ENCODE peak calls at places on chromosomes 5 and 9, in ten cellular contexts. One of them, this sample, is unnamed.

GRCh38 chr5:87588316-87588715 is 175.6 kb upstream of the CCNH start:
- DNase-seq in fibroblast of lung: no peak
- DNase-seq in lower lobe of right lung: no peak
- DNase-seq in CD8-positive, alpha-beta memory T cell: no peak
- DNase-seq in foreskin fibroblast: no peak
- DNase-seq in stomach: no peak
- DNase-seq in ovary: no peak
- DNase-seq in PC-3: no peak
- DNase-seq in pancreas: no peak
- DNase-seq in AG04450: no peak
- DNase-seq in this sample: no peak

GRCh38 chr9:99430301-99430700 is 208.2 kb downstream of the SEC61B start:
- DNase-seq in fibroblast of lung: peak
- DNase-seq in lower lobe of right lung: no peak
- DNase-seq in CD8-positive, alpha-beta memory T cell: no peak
- DNase-seq in foreskin fibroblast: peak
- DNase-seq in stomach: no peak
- DNase-seq in ovary: no peak
- DNase-seq in PC-3: no peak
- DNase-seq in pancreas: no peak
- DNase-seq in AG04450: no peak
- DNase-seq in this sample: peak

GRCh38 chr5:96968074-96968473 is 32.2 kb downstream of the LNPEP start:
- DNase-seq in fibroblast of lung: peak
- DNase-seq in lower lobe of right lung: no peak
- DNase-seq in CD8-positive, alpha-beta memory T cell: no peak
- DNase-seq in foreskin fibroblast: no peak
- DNase-seq in stomach: no peak
- DNase-seq in ovary: no peak
- DNase-seq in PC-3: peak
- DNase-seq in pancreas: no peak
- DNase-seq in AG04450: no peak
- DNase-seq in this sample: peak

GRCh38 chr5:135433626-135434426 is 13.3 kb downstream of the DCANP1 start:
- DNase-seq in fibroblast of lung: peak
- DNase-seq in lower lobe of right lung: no peak
- DNase-seq in CD8-positive, alpha-beta memory T cell: no peak
- DNase-seq in foreskin fibroblast: peak
- DNase-seq in stomach: no peak
- DNase-seq in ovary: no peak
- DNase-seq in PC-3: no peak
- DNase-seq in pancreas: no peak
- DNase-seq in AG04450: no peak
- DNase-seq in this sample: no peak

GRCh38 chr9:105243015-105243686 is 1.3 kb upstream of the SLC44A1 start:
- DNase-seq in fibroblast of lung: no peak
- DNase-seq in lower lobe of right lung: no peak
- DNase-seq in CD8-positive, alpha-beta memory T cell: no peak
- DNase-seq in foreskin fibroblast: peak
- DNase-seq in stomach: no peak
- DNase-seq in ovary: no peak
- DNase-seq in PC-3: no peak
- DNase-seq in pancreas: no peak
- DNase-seq in AG04450: no peak
- DNase-seq in this sample: peak

GRCh38 chr5:19626218-19626617 is 361.8 kb downstream of the CDH18 start:
- DNase-seq in fibroblast of lung: no peak
- DNase-seq in lower lobe of right lung: no peak
- DNase-seq in CD8-positive, alpha-beta memory T cell: no peak
- DNase-seq in foreskin fibroblast: no peak
- DNase-seq in stomach: no peak
- DNase-seq in ovary: no peak
- DNase-seq in PC-3: no peak
- DNase-seq in pancreas: no peak
- DNase-seq in AG04450: no peak
- DNase-seq in this sample: no peak

GRCh38 chr5:120507197-120507596 is 43.1 kb downstream of the PRR16 start:
- DNase-seq in fibroblast of lung: peak
- DNase-seq in lower lobe of right lung: no peak
- DNase-seq in CD8-positive, alpha-beta memory T cell: no peak
- DNase-seq in foreskin fibroblast: no peak
- DNase-seq in stomach: no peak
- DNase-seq in ovary: no peak
- DNase-seq in PC-3: no peak
- DNase-seq in pancreas: no peak
- DNase-seq in AG04450: no peak
- DNase-seq in this sample: no peak

GRCh38 chr9:121289554-121290370 is 21.8 kb downstream of the GSN start:
- DNase-seq in fibroblast of lung: no peak
- DNase-seq in lower lobe of right lung: no peak
- DNase-seq in CD8-positive, alpha-beta memory T cell: no peak
- DNase-seq in foreskin fibroblast: no peak
- DNase-seq in stomach: no peak
- DNase-seq in ovary: peak
- DNase-seq in PC-3: no peak
- DNase-seq in pancreas: no peak
- DNase-seq in AG04450: no peak
- DNase-seq in this sample: no peak

GRCh38 chr5:16897284-16897704 is 38.8 kb downstream of the MYO10 start:
- DNase-seq in fibroblast of lung: peak
- DNase-seq in lower lobe of right lung: no peak
- DNase-seq in CD8-positive, alpha-beta memory T cell: no peak
- DNase-seq in foreskin fibroblast: no peak
- DNase-seq in stomach: no peak
- DNase-seq in ovary: no peak
- DNase-seq in PC-3: peak
- DNase-seq in pancreas: no peak
- DNase-seq in AG04450: no peak
- DNase-seq in this sample: peak

GRCh38 chr5:148523139-148523538 is 131.2 kb downstream of the HTR4 start:
- DNase-seq in fibroblast of lung: no peak
- DNase-seq in lower lobe of right lung: no peak
- DNase-seq in CD8-positive, alpha-beta memory T cell: no peak
- DNase-seq in foreskin fibroblast: no peak
- DNase-seq in stomach: no peak
- DNase-seq in ovary: no peak
- DNase-seq in PC-3: peak
- DNase-seq in pancreas: no peak
- DNase-seq in AG04450: no peak
- DNase-seq in this sample: no peak

GRCh38 chr5:157390179-157390923 is 69.7 kb upstream of the NIPAL4 start:
- DNase-seq in fibroblast of lung: peak
- DNase-seq in lower lobe of right lung: no peak
- DNase-seq in CD8-positive, alpha-beta memory T cell: peak
- DNase-seq in foreskin fibroblast: peak
- DNase-seq in stomach: peak
- DNase-seq in ovary: no peak
- DNase-seq in PC-3: peak
- DNase-seq in pancreas: no peak
- DNase-seq in AG04450: peak
- DNase-seq in this sample: peak

GRCh38 chr9:21317956-21318923 is 13.1 kb upstream of the IFNA5 start:
- DNase-seq in fibroblast of lung: peak
- DNase-seq in lower lobe of right lung: no peak
- DNase-seq in CD8-positive, alpha-beta memory T cell: no peak
- DNase-seq in foreskin fibroblast: peak
- DNase-seq in stomach: peak
- DNase-seq in ovary: peak
- DNase-seq in PC-3: peak
- DNase-seq in pancreas: no peak
- DNase-seq in AG04450: no peak
- DNase-seq in this sample: peak

GRCh38 chr5:37132646-37133045 is 116.5 kb downstream of the CPLANE1 start:
- DNase-seq in fibroblast of lung: no peak
- DNase-seq in lower lobe of right lung: no peak
- DNase-seq in CD8-positive, alpha-beta memory T cell: no peak
- DNase-seq in foreskin fibroblast: no peak
- DNase-seq in stomach: no peak
- DNase-seq in ovary: no peak
- DNase-seq in PC-3: no peak
- DNase-seq in pancreas: no peak
- DNase-seq in AG04450: peak
- DNase-seq in this sample: no peak

GRCh38 chr5:179553875-179554274 is 3.5 kb downstream of the RUFY1 start:
- DNase-seq in fibroblast of lung: peak
- DNase-seq in lower lobe of right lung: no peak
- DNase-seq in CD8-positive, alpha-beta memory T cell: no peak
- DNase-seq in foreskin fibroblast: peak
- DNase-seq in stomach: no peak
- DNase-seq in ovary: no peak
- DNase-seq in PC-3: peak
- DNase-seq in pancreas: no peak
- DNase-seq in AG04450: no peak
- DNase-seq in this sample: peak

GRCh38 chr9:138048184-138048583 is 170.6 kb downstream of the CACNA1B start:
- DNase-seq in fibroblast of lung: no peak
- DNase-seq in lower lobe of right lung: no peak
- DNase-seq in CD8-positive, alpha-beta memory T cell: no peak
- DNase-seq in foreskin fibroblast: no peak
- DNase-seq in stomach: peak
- DNase-seq in ovary: no peak
- DNase-seq in PC-3: no peak
- DNase-seq in pancreas: no peak
- DNase-seq in AG04450: no peak
- DNase-seq in this sample: no peak

DNA sequence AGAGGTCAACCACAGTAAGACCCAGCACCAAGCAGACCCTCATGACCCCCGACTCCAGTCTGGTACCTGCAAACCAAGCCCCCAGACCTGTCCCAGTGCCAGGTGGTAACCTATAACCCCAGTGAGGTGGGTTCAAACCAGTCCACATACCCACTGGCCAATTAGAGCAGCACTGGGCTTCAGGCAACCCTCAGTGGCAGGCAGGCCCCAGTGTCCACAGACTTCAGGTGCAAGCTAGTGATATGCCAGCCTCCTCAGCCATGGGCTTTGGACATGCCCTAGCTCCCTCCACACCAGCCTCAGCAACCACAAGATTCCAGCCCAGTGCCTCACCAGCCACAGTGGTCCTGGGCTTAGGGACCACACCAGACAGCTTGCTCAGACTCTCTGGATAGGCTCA is 276.6 kb downstream of the DTWD2 start:
- DNase-seq in fibroblast of lung: no peak
- DNase-seq in lower lobe of right lung: no peak
- DNase-seq in CD8-positive, alpha-beta memory T cell: no peak
- DNase-seq in foreskin fibroblast: no peak
- DNase-seq in stomach: no peak
- DNase-seq in ovary: no peak
- DNase-seq in PC-3: no peak
- DNase-seq in pancreas: no peak
- DNase-seq in AG04450: no peak
- DNase-seq in this sample: no peak
- H3K4me3 ChIP-seq in fibroblast of lung: no peak
- H3K4me3 ChIP-seq in lower lobe of right lung: no peak
- H3K4me3 ChIP-seq in CD8-positive, alpha-beta memory T cell: no peak
- H3K4me3 ChIP-seq in foreskin fibroblast: no peak
- H3K4me3 ChIP-seq in stomach: no peak
- H3K4me3 ChIP-seq in ovary: no peak
- H3K4me3 ChIP-seq in PC-3: no peak
- H3K4me3 ChIP-seq in pancreas: no peak
- H3K4me3 ChIP-seq in AG04450: no peak
- H3K4me3 ChIP-seq in this sample: no peak

DNA sequence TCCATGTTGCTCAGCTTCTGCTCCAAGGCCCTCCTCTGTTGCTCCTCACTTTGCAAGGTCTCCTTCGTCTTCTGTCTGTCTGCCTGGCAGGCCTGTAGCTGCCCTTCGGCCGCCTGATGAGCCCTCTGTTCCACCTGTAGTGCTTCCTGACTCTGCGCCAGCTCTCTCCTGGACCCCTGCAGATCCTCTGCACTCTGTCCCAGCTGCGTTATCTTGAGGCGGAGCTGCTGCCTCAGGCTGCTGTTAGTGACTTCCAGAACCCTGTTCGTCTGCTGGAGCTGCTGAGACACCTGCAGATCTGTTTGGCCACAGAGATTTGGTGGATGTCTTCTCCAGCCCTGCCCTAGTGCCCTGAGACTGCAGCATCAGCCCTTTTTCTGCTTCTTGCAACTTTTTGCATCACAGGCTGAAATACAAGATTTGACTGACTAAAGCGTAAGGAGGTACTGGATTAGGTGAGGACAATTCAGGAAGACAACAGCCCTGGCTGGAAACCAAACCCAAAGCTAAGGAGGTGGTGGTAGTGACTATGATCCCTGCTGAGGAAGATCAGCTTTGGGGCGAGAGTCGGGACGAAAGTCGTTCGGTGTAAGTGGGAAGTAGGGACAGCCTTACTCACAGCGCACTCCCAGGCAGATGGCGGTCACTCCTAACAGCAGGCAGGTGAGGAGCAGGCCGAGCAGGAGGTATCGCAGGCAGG is 2.1 kb downstream of the CD72 start:
- DNase-seq in fibroblast of lung: no peak
- DNase-seq in lower lobe of right lung: no peak
- DNase-seq in CD8-positive, alpha-beta memory T cell: no peak
- DNase-seq in foreskin fibroblast: no peak
- DNase-seq in stomach: no peak
- DNase-seq in ovary: no peak
- DNase-seq in PC-3: no peak
- DNase-seq in pancreas: no peak
- DNase-seq in AG04450: no peak
- DNase-seq in this sample: no peak
- H3K4me3 ChIP-seq in fibroblast of lung: no peak
- H3K4me3 ChIP-seq in lower lobe of right lung: no peak
- H3K4me3 ChIP-seq in CD8-positive, alpha-beta memory T cell: peak
- H3K4me3 ChIP-seq in foreskin fibroblast: no peak
- H3K4me3 ChIP-seq in stomach: no peak
- H3K4me3 ChIP-seq in ovary: no peak
- H3K4me3 ChIP-seq in PC-3: no peak
- H3K4me3 ChIP-seq in pancreas: no peak
- H3K4me3 ChIP-seq in AG04450: no peak
- H3K4me3 ChIP-seq in this sample: no peak

GRCh38 chr5:14142202-14142855 is 813 bp upstream of the TRIO start:
- DNase-seq in fibroblast of lung: peak
- DNase-seq in lower lobe of right lung: no peak
- DNase-seq in CD8-positive, alpha-beta memory T cell: no peak
- DNase-seq in foreskin fibroblast: peak
- DNase-seq in stomach: no peak
- DNase-seq in ovary: no peak
- DNase-seq in PC-3: no peak
- DNase-seq in pancreas: no peak
- DNase-seq in AG04450: no peak
- DNase-seq in this sample: no peak
- H3K4me3 ChIP-seq in fibroblast of lung: peak
- H3K4me3 ChIP-seq in lower lobe of right lung: peak
- H3K4me3 ChIP-seq in CD8-positive, alpha-beta memory T cell: peak
- H3K4me3 ChIP-seq in foreskin fibroblast: peak
- H3K4me3 ChIP-seq in stomach: peak
- H3K4me3 ChIP-seq in ovary: peak
- H3K4me3 ChIP-seq in PC-3: peak
- H3K4me3 ChIP-seq in pancreas: peak
- H3K4me3 ChIP-seq in AG04450: peak
- H3K4me3 ChIP-seq in this sample: peak

DNA sequence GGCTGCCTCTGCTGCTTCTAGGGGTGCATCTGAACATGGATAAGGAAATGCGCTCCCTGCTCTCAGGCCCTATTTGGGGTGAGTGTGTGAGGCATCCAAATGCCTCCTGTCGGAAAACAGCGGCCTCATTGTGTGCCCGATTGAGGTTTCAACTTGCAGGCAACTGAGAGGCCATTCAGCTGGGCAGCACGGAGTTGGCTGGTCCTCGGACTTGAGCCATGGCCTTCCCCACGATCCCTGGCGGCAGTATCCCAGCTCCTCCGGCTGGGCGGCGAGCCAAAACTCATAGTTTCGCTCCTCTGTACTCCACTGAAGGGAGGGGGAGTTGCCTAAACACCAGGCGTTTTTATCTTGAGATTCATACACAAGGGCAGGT is 597.3 kb upstream of the SGCD start:
- DNase-seq in fibroblast of lung: no peak
- DNase-seq in lower lobe of right lung: peak
- DNase-seq in CD8-positive, alpha-beta memory T cell: no peak
- DNase-seq in foreskin fibroblast: no peak
- DNase-seq in stomach: no peak
- DNase-seq in ovary: peak
- DNase-seq in PC-3: no peak
- DNase-seq in pancreas: peak
- DNase-seq in AG04450: no peak
- DNase-seq in this sample: no peak
- H3K4me3 ChIP-seq in fibroblast of lung: no peak
- H3K4me3 ChIP-seq in lower lobe of right lung: no peak
- H3K4me3 ChIP-seq in CD8-positive, alpha-beta memory T cell: no peak
- H3K4me3 ChIP-seq in foreskin fibroblast: no peak
- H3K4me3 ChIP-seq in stomach: peak
- H3K4me3 ChIP-seq in ovary: no peak
- H3K4me3 ChIP-seq in PC-3: no peak
- H3K4me3 ChIP-seq in pancreas: no peak
- H3K4me3 ChIP-seq in AG04450: no peak
- H3K4me3 ChIP-seq in this sample: no peak

This sample was measured in brain microvascular endothelial cell.